ENCODE peak calls at places on chromosomes 12 and 14, in six cellular contexts. M is neural progenitor cell, U is fibroblast of lung, G is spleen, F is colonic mucosa, X is tibial artery. B is an unnamed sample. For H3K4me1, the result is how much of the 10 kb centered on the place peaks cover.

GRCh38 chr12:94614288-94614721 is 36.1 kb downstream of the TMCC3 start:
- DNase-seq in M (peak), U (peak), G (no peak), F (no peak), X (no peak), B (no peak)

GRCh38 chr14:68110989-68111704 is 291.6 kb downstream of the RAD51B start:
- DNase-seq in M (no peak), U (no peak), G (no peak), F (no peak), X (no peak), B (no peak)

GRCh38 chr14:90060965-90061848 is 587 bp upstream of the KCNK13 start:
- DNase-seq in M (peak), U (no peak), G (no peak), F (no peak), X (no peak), B (peak)

GRCh38 chr14:75277796-75278421 is 719 bp upstream of the FOS start:
- DNase-seq in M (no peak), U (no peak), G (no peak), F (no peak), X (no peak), B (no peak)

GRCh38 chr14:76644875-76645518 is 116.3 kb upstream of the VASH1 start:
- DNase-seq in M (peak), U (peak), G (no peak), F (no peak), X (no peak), B (no peak)

GRCh38 chr12:52945389-52946232 is 3.3 kb upstream of the KRT18 start:
- DNase-seq in M (peak), U (peak), G (no peak), F (peak), X (no peak), B (no peak)

GRCh38 chr14:52951730-52952481 is 1.1 kb upstream of the FERMT2 start:
- DNase-seq in M (peak), U (peak), G (no peak), F (peak), X (peak), B (peak)

GRCh38 chr14:100706200-100706599 is 20.5 kb upstream of the DLK1 start:
- DNase-seq in M (no peak), U (no peak), G (no peak), F (no peak), X (no peak), B (no peak)

GRCh38 chr14:54312166-54312801 is 84.5 kb upstream of the CDKN3 start:
- DNase-seq in M (no peak), U (peak), G (no peak), F (no peak), X (no peak), B (peak)

GRCh38 chr14:88983755-88984154 is 159.3 kb downstream of the TTC8 start:
- DNase-seq in M (no peak), U (peak), G (no peak), F (no peak), X (no peak), B (peak)

GRCh38 chr12:60205500-60205899 is 609.7 kb downstream of the SLC16A7 start:
- DNase-seq in M (peak), U (peak), G (no peak), F (no peak), X (no peak), B (no peak)

GRCh38 chr12:96219700-96220206 is 25.6 kb downstream of the ELK3 start:
- DNase-seq in M (peak), U (peak), G (no peak), F (no peak), X (no peak), B (peak)

GRCh38 chr14:93954900-93955891 is 21.2 kb downstream of the ASB2 start:
- DNase-seq in M (no peak), U (no peak), G (peak), F (no peak), X (no peak), B (no peak)

GRCh38 chr14:102943454-102943853 is 21.0 kb downstream of the AMN start:
- DNase-seq in M (no peak), U (no peak), G (no peak), F (no peak), X (no peak), B (peak)

GRCh38 chr12:20525064-20525610 is 156.8 kb downstream of the PDE3A start:
- DNase-seq in M (no peak), U (peak), G (no peak), F (no peak), X (no peak), B (no peak)

GRCh38 chr14:93984987-93985410 is 8.6 kb upstream of the ASB2 start:
- DNase-seq in M (peak), U (peak), G (no peak), F (peak), X (peak), B (no peak)

GRCh38 chr12:128613821-128614220 is 209.9 kb downstream of the SLC15A4 start:
- DNase-seq in M (peak), U (no peak), G (no peak), F (no peak), X (no peak), B (no peak)

GRCh38 chr14:50040401-50040775 is 76.0 kb downstream of the VCPKMT start:
- DNase-seq in M (no peak), U (peak), G (no peak), F (no peak), X (no peak), B (no peak)

GRCh38 chr12:121989266-121989950 is 32.3 kb upstream of the BCL7A start:
- DNase-seq in M (no peak), U (no peak), G (no peak), F (no peak), X (no peak), B (no peak)

GRCh38 chr12:51972849-51973273 is 21.4 kb downstream of the ACVR1B start:
- DNase-seq in M (no peak), U (peak), G (peak), F (no peak), X (peak), B (no peak)

GRCh38 chr12:96456265-96456974 is 33.0 kb upstream of the CFAP54 start:
- DNase-seq in M (no peak), U (no peak), G (no peak), F (no peak), X (no peak), B (no peak)

GRCh38 chr12:13127476-13127875 is 24.0 kb upstream of the GSG1 start:
- DNase-seq in M (no peak), U (no peak), G (no peak), F (no peak), X (no peak), B (no peak)

GRCh38 chr14:105472496-105472991 is 2.1 kb upstream of the CRIP2 start:
- DNase-seq in M (no peak), U (no peak), G (no peak), F (no peak), X (peak), B (no peak)

GRCh38 chr12:91381309-91381804 is 198.7 kb upstream of the DCN start:
- DNase-seq in M (peak), U (peak), G (no peak), F (no peak), X (no peak), B (no peak)

GRCh38 chr12:48813464-48814312 is 4.6 kb upstream of the CACNB3 start:
- DNase-seq in M (peak), U (peak), G (no peak), F (no peak), X (no peak), B (no peak)

GRCh38 chr14:103817595-103817994 is 29.8 kb downstream of the PPP1R13B start:
- DNase-seq in M (no peak), U (no peak), G (no peak), F (no peak), X (no peak), B (no peak)

GRCh38 chr14:81051547-81051946 is 96.1 kb downstream of the TSHR start:
- DNase-seq in M (no peak), U (no peak), G (no peak), F (no peak), X (no peak), B (no peak)

GRCh38 chr12:15620726-15621125 is 168.5 kb downstream of the EPS8 start:
- DNase-seq in M (no peak), U (no peak), G (no peak), F (no peak), X (no peak), B (no peak)

GRCh38 chr12:75509621-75510020 is 1.8 kb downstream of the KRR1 start:
- DNase-seq in M (no peak), U (no peak), G (no peak), F (no peak), X (no peak), B (no peak)

GRCh38 chr12:105332925-105333324 is 2.4 kb downstream of the C12orf75 start:
- DNase-seq in M (no peak), U (no peak), G (no peak), F (peak), X (no peak), B (no peak)

GRCh38 chr12:12376636-12377448 is 20.0 kb downstream of the BORCS5 start:
- DNase-seq in M (peak), U (peak), G (no peak), F (no peak), X (no peak), B (no peak)

GRCh38 chr14:53900499-53900898 is 56.1 kb downstream of the BMP4 start:
- DNase-seq in M (no peak), U (no peak), G (no peak), F (peak), X (peak), B (no peak)

GRCh38 chr14:87492556-87492955 is 500.4 kb downstream of the GALC start:
- DNase-seq in M (no peak), U (no peak), G (no peak), F (no peak), X (no peak), B (no peak)

GRCh38 chr12:45675534-45675933 is 54.0 kb upstream of the ARID2 start:
- DNase-seq in M (no peak), U (no peak), G (no peak), F (no peak), X (no peak), B (no peak)
- H3K4me1 ChIP-seq in M (under half), U (under half), G (under half), F (under half), X (under half), B (under half)

GRCh38 chr14:91115986-91116385 is 2.1 kb downstream of the DGLUCY start:
- DNase-seq in M (no peak), U (peak), G (no peak), F (no peak), X (no peak), B (no peak)
- H3K27ac ChIP-seq in M (no peak), U (no peak), G (peak), F (peak), X (no peak), B (peak)

GRCh38 chr12:125113263-125113662 is 48.0 kb downstream of the AACS start:
- DNase-seq in M (no peak), U (no peak), G (no peak), F (no peak), X (no peak), B (no peak)
- H3K4me1 ChIP-seq in M (under half), U (under half), G (under half), F (under half), X (under half), B (under half)

GRCh38 chr12:112447106-112447505 is 28.4 kb downstream of the PTPN11 start:
- DNase-seq in M (no peak), U (no peak), G (no peak), F (no peak), X (no peak), B (no peak)
- H3K27ac ChIP-seq in M (no peak), U (no peak), G (no peak), F (no peak), X (no peak), B (no peak)